ENCODE peak calls at places on chromosomes 3 and 15, in eight cellular contexts. Z is K562, Q is psoas muscle, Y is pancreas, S is heart left ventricle, U is heart right ventricle, J is WERI-Rb-1, P is left ventricle myocardium inferior. W is an unnamed sample. For H3K27me3, the result is how much of the 10 kb centered on the place peaks cover.

GRCh38 chr3:113268306-113268705 is 56.9 kb downstream of the BOC start:
- DNase-seq in U (no peak), Y (no peak), J (no peak), P (no peak), Q (no peak), S (no peak), Z (no peak), W (no peak)

GRCh38 chr15:74458473-74458872 is 2.5 kb downstream of the UBL7 start:
- DNase-seq in S (no peak), P (no peak), Y (no peak), U (no peak), J (peak), Q (no peak), Z (no peak), W (no peak)

GRCh38 chr3:49357466-49358216 is 512 bp downstream of the GPX1 start:
- DNase-seq in U (peak), P (peak), S (peak), Q (peak), Z (no peak), J (no peak), Y (peak), W (peak)

GRCh38 chr3:109853077-109853732 is 515.9 kb upstream of the DPPA4 start:
- DNase-seq in S (no peak), Y (no peak), J (no peak), U (no peak), Q (no peak), Z (no peak), P (no peak), W (no peak)

GRCh38 chr3:59809016-59809415 is 759.2 kb upstream of the CFAP20DC start:
- DNase-seq in Y (no peak), Z (no peak), U (no peak), J (peak), S (no peak), Q (no peak), P (no peak), W (no peak)

GRCh38 chr15:22979699-22980188 is 424 bp downstream of the CYFIP1 start:
- DNase-seq in U (peak), Q (peak), S (peak), Y (peak), Z (no peak), P (no peak), J (no peak), W (no peak)

GRCh38 chr3:195873281-195873887 is 35.0 kb downstream of the TNK2 start:
- DNase-seq in J (no peak), Z (no peak), U (no peak), S (no peak), P (no peak), Q (peak), Y (no peak), W (no peak)

GRCh38 chr3:188605231-188605630 is 451.3 kb downstream of the LPP start:
- DNase-seq in Z (no peak), J (no peak), Y (no peak), P (no peak), Q (no peak), S (no peak), U (no peak), W (no peak)

GRCh38 chr3:166902374-166902773 is 477.7 kb downstream of the ZBBX start:
- DNase-seq in Z (no peak), Q (no peak), U (no peak), J (no peak), S (no peak), P (no peak), Y (no peak), W (no peak)

GRCh38 chr3:130820976-130821375 is 72.9 kb upstream of the ATP2C1 start:
- DNase-seq in U (no peak), Y (peak), Z (no peak), Q (no peak), J (no peak), S (no peak), P (no peak), W (no peak)

GRCh38 chr3:16513141-16514020 is at the start of gene RFTN1:
- DNase-seq in Y (no peak), Q (peak), Z (no peak), J (peak), P (peak), U (peak), S (peak), W (no peak)

GRCh38 chr3:14870564-14871060 is 51.9 kb downstream of the FGD5 start:
- DNase-seq in Q (no peak), Z (no peak), Y (no peak), P (no peak), U (no peak), S (no peak), J (no peak), W (no peak)

GRCh38 chr3:61954097-61954528 is 392.7 kb downstream of the PTPRG start:
- DNase-seq in Q (no peak), Z (no peak), J (no peak), P (no peak), U (no peak), S (no peak), Y (no peak), W (no peak)

GRCh38 chr3:157134620-157135191 is 25.2 kb downstream of the CCNL1 start:
- DNase-seq in Y (peak), Z (no peak), J (no peak), U (no peak), Q (peak), P (no peak), S (no peak), W (no peak)

GRCh38 chr15:39786444-39787056 is 3.9 kb upstream of the FSIP1 start:
- DNase-seq in U (no peak), Q (no peak), P (no peak), Y (no peak), S (no peak), J (no peak), Z (peak), W (no peak)

GRCh38 chr3:177772908-177773557 is 575.8 kb upstream of the TBL1XR1 start:
- DNase-seq in U (peak), Y (no peak), S (peak), P (peak), J (no peak), Q (no peak), Z (no peak), W (no peak)

GRCh38 chr3:104411760-104412159 is 954.9 kb upstream of the ALCAM start:
- DNase-seq in S (no peak), U (no peak), P (no peak), Z (no peak), Q (no peak), J (no peak), Y (no peak), W (no peak)

GRCh38 chr3:150890831-150891230 is 14.4 kb downstream of the MINDY4B start:
- DNase-seq in Y (no peak), Q (no peak), P (no peak), S (no peak), Z (no peak), U (no peak), J (no peak), W (no peak)

GRCh38 chr3:57977755-57978715 is 30.2 kb upstream of the FLNB start:
- DNase-seq in Z (no peak), U (no peak), Q (no peak), J (no peak), Y (no peak), P (no peak), S (no peak), W (no peak)

GRCh38 chr3:24936574-24936973 is 441.9 kb upstream of the THRB start:
- DNase-seq in S (no peak), J (no peak), Q (no peak), Y (no peak), P (no peak), Z (no peak), U (no peak), W (no peak)

GRCh38 chr3:17140670-17141505 is 256.1 kb downstream of the PLCL2 start:
- DNase-seq in U (peak), Y (no peak), J (no peak), Z (no peak), P (peak), S (peak), Q (peak), W (peak)

GRCh38 chr15:42456539-42456938 is 34.4 kb downstream of the ZNF106 start:
- DNase-seq in U (no peak), P (no peak), Q (no peak), J (no peak), Y (no peak), S (no peak), Z (no peak), W (no peak)

GRCh38 chr3:69342074-69342473 is 43.8 kb downstream of the FRMD4B start:
- DNase-seq in Q (no peak), U (no peak), J (no peak), Z (no peak), Y (no peak), S (no peak), P (no peak), W (no peak)

GRCh38 chr3:127749787-127750225 is 72.5 kb downstream of the MGLL start:
- DNase-seq in Z (no peak), S (peak), Y (no peak), Q (no peak), J (no peak), P (no peak), U (no peak), W (no peak)

GRCh38 chr3:114584734-114585371 is 291.0 kb downstream of the TIGIT start:
- DNase-seq in P (no peak), Q (no peak), U (peak), S (no peak), Z (no peak), J (no peak), Y (no peak), W (no peak)

GRCh38 chr15:80798911-80799310 is 19.7 kb downstream of the CEMIP start:
- DNase-seq in U (no peak), S (no peak), P (no peak), Z (no peak), Q (no peak), Y (no peak), J (peak), W (no peak)

GRCh38 chr3:150495563-150496168 is 50.6 kb downstream of the SERP1 start:
- DNase-seq in J (no peak), Q (no peak), S (no peak), U (no peak), P (no peak), Z (peak), Y (no peak), W (no peak)

DNA sequence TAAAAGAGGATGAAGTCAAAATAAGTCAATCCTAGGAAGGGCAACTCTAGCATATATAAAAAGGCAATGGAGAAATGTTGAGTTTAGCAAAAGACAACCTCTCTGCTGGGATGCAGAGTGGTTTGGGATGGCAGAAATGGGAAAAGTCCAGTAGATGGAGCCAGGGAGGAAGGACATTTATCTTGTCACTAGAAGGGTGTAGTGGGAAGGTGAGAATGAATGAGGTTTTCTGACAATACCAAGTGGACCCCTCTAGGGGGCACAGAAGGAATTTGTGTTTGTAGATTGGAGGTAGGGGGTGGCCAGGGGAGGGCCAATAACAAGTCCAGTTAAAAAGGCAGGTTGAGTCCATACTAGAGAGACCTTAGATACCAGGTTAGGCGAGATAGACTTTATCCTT is 80.0 kb downstream of the THSD4 start:
- DNase-seq in U (no peak), J (peak), Q (no peak), Y (no peak), S (no peak), Z (peak), P (no peak), W (no peak)
- TF ChIP-seq CTCF in U (no peak), J (peak), Q (no peak), Y (no peak), S (no peak), Z (peak), P (peak), W (no peak)

DNA sequence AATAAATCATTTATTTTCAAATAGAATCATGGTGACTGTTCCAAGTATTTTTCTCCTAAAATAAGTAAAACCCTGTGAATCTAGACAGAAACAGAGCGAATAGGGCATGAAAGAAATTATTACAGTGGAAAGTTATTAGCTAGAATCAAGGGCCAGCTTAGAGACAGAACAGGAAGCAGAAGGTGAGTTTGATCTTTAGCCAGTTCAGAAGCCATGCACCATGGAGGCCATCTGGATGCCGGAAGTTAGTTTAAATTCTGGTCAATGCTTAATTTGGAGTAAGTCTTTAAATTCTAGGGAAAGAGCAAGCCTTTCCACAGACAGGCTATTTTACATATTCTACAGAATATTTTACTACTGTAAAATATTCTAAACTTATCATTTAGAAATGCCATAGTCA is 574.8 kb downstream of the CADM2 start:
- DNase-seq in Z (no peak), U (no peak), P (no peak), S (no peak), Q (no peak), Y (no peak), J (no peak), W (no peak)
- H3K27ac ChIP-seq in Z (no peak), U (no peak), P (no peak), S (no peak), Q (no peak), Y (no peak), J (no peak), W (no peak)

GRCh38 chr15:88603885-88604284 is 17.3 kb upstream of the AEN start:
- DNase-seq in J (peak), Q (no peak), S (no peak), Z (no peak), U (no peak), P (no peak), Y (no peak), W (no peak)
- H3K27me3 ChIP-seq in J (under half), Q (under half), S (under half), Z (under half), U (under half), P (half or more), Y (under half), W (under half)

GRCh38 chr3:124769462-124769861 is 39.2 kb downstream of the UMPS start:
- DNase-seq in Z (no peak), Y (no peak), J (no peak), P (no peak), Q (peak), S (no peak), U (no peak), W (no peak)

GRCh38 chr3:124770341-124771082 is 40.3 kb downstream of the UMPS start:
- DNase-seq in Q (peak), J (peak), P (peak), Z (no peak), U (peak), S (peak), Y (no peak), W (no peak)

GRCh38 chr3:124767691-124768090 is 37.4 kb downstream of the UMPS start:
- DNase-seq in Q (peak), J (no peak), U (no peak), P (no peak), Z (no peak), S (no peak), Y (no peak), W (no peak)

GRCh38 chr3:124767259-124767658 is 37.0 kb downstream of the UMPS start:
- DNase-seq in U (no peak), Q (peak), S (no peak), Y (no peak), P (no peak), J (no peak), Z (no peak), W (no peak)

DNA sequence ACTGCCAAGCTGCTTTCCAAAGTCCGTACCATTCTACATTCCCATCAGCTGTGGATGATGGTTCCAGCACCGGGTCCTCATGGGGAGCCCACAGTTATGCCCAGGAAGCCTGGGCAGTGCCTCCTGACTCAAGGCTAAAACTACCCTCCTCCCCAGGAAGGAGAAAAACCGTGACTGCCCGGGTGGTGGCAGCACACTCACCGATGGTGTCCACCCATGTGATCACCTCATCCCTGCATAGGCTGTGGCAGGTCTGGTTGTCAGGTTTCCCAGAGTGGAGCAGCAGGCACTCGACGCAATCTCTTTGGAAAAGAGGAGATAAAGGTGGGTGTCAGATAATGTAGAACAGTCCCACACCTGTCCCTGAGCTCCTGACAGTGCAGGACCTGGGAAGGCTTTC is 38.6 kb downstream of the UMPS start:
- DNase-seq in J (no peak), P (no peak), Y (no peak), Z (peak), U (no peak), Q (peak), S (no peak), W (no peak)
- TF ChIP-seq CTCF in J (no peak), P (peak), Y (no peak), Z (peak), U (peak), Q (peak), S (no peak), W (peak)

DNA sequence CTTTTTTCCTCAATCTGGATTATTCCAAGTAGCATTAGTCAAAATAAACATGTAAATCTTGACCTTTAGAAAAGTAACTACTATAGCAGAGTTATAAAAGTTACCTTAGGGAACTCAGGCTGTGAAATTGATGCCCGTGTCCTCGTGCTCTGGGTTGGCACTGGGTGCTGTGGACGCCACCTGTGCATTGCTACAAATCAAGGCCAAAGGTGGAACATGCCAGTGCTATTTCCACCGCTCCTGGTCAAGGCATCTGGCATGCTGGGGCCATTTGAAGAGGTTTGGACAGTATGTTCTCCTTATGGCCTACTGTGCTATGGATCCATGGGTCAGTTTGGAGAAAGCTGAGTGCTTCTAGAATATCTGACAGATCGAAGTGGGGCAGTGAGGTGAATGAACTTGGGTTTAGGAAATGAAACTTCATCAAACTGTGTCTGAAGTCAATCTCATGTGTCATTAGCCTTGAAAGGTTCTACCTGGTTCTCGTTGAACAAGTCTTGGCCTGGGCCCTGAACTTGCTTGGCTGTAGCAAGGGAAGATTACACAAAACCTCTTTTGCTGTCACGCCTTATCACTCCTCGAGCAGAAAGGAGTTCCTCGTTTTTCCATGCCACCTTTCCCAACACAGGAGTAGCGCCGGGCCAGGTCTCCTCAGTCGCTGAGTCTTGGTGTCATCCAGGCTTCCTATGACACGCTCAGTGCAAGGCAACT is 397.6 kb upstream of the RGMA start:
- DNase-seq in Q (peak), Y (peak), Z (no peak), U (no peak), P (no peak), J (no peak), S (no peak), W (no peak)
- H3K27ac ChIP-seq in Q (peak), Y (peak), Z (no peak), U (peak), P (peak), J (no peak), S (peak), W (peak)

GRCh38 chr3:171972965-171973364 is 66.4 kb upstream of the FNDC3B start:
- DNase-seq in J (no peak), U (peak), Z (no peak), Q (peak), P (peak), S (peak), Y (no peak), W (peak)

GRCh38 chr3:171976526-171976925 is 62.9 kb upstream of the FNDC3B start:
- DNase-seq in S (no peak), J (no peak), Y (no peak), Q (no peak), U (peak), P (no peak), Z (no peak), W (no peak)

GRCh38 chr3:171977860-171978259 is 61.5 kb upstream of the FNDC3B start:
- DNase-seq in Q (no peak), Z (no peak), J (no peak), P (no peak), U (no peak), Y (no peak), S (no peak), W (no peak)

GRCh38 chr3:171977426-171977825 is 62.0 kb upstream of the FNDC3B start:
- DNase-seq in P (no peak), Y (no peak), U (no peak), Q (no peak), S (no peak), Z (no peak), J (no peak), W (no peak)

DNA sequence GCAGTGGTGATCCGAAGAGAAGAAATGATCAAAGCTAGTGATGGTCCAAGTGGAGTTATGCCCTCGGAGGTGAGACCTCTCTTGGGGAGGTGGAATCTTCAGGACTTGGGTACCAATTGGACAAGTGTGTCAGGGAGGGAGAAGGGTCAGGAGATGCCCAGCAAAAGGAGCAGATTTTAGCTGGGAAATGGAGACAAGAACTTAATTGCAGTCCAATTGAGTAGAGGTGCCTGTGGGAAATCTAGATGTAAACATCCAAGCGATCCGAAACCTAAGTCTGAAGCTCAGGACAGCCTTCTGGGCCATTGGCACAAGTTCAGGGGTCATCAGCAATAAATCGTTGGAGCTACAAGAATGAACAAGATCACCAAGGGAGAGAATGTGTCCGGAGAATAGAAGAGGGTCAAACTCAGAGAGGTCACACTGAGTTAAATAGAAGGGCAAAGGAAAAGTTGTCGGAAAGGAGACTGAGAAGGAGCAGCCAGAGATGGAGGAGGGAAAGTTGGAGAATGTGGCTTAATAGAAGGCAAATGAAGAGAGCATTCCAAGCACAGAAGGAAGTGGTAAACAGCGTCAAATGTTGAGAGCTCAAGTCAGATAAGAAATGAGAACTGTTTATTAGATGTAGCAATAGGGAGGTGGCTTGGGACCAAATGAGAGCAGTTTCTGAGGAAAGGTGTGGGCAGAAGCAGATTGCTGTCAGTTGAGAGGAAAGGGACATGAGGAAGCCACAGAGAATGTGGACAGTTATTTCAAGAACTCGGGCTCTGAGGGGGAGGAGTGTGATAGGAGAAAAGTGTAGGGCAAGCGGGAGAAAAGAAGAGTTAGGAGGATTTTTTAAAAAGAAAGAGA is 64.2 kb upstream of the FNDC3B start:
- DNase-seq in Y (no peak), S (no peak), U (no peak), P (no peak), Q (no peak), J (no peak), Z (no peak), W (no peak)
- H3K27me3 ChIP-seq in Y (under half), S (under half), U (under half), P (under half), Q (under half), J (under half), Z (under half), W (under half)

GRCh38 chr15:56286213-56286612 is 42.5 kb upstream of the RFX7 start:
- DNase-seq in J (no peak), Z (peak), P (no peak), U (no peak), Q (no peak), Y (no peak), S (no peak), W (no peak)
- TF ChIP-seq CTCF in J (peak), Z (peak), P (no peak), U (no peak), Q (peak), Y (no peak), S (no peak), W (no peak)